ENCODE peak calls at places on chromosomes 2 and 18, in nine cellular contexts. One of them, this sample, is unnamed.

GRCh38 chr2:42929985-42930581 is 137.7 kb upstream of the HAAO start:
- DNase-seq in Panc1: no peak
- DNase-seq in thyroid gland: no peak
- DNase-seq in lower lobe of right lung: no peak
- DNase-seq in coronary artery: no peak
- DNase-seq in OCI-LY7: no peak
- DNase-seq in body of pancreas: peak
- DNase-seq in mesenchymal stem cell: peak
- DNase-seq in K562: no peak
- DNase-seq in this sample: no peak

GRCh38 chr2:16096962-16097361 is 156.6 kb downstream of the MYCN start:
- DNase-seq in body of pancreas: no peak
- DNase-seq in Panc1: no peak
- DNase-seq in lower lobe of right lung: no peak
- DNase-seq in K562: no peak
- DNase-seq in coronary artery: no peak
- DNase-seq in OCI-LY7: no peak
- DNase-seq in thyroid gland: no peak
- DNase-seq in mesenchymal stem cell: no peak
- DNase-seq in this sample: no peak

GRCh38 chr18:9943311-9943710 is 29.5 kb downstream of the VAPA start:
- DNase-seq in K562: no peak
- DNase-seq in lower lobe of right lung: no peak
- DNase-seq in Panc1: no peak
- DNase-seq in mesenchymal stem cell: no peak
- DNase-seq in thyroid gland: no peak
- DNase-seq in body of pancreas: no peak
- DNase-seq in coronary artery: no peak
- DNase-seq in OCI-LY7: no peak
- DNase-seq in this sample: no peak

GRCh38 chr2:222751238-222751637 is 79.8 kb downstream of the MOGAT1 start:
- DNase-seq in K562: no peak
- DNase-seq in OCI-LY7: peak
- DNase-seq in lower lobe of right lung: no peak
- DNase-seq in coronary artery: no peak
- DNase-seq in thyroid gland: no peak
- DNase-seq in mesenchymal stem cell: no peak
- DNase-seq in body of pancreas: no peak
- DNase-seq in Panc1: no peak
- DNase-seq in this sample: peak

GRCh38 chr2:226352941-226353558 is 446.6 kb downstream of the IRS1 start:
- DNase-seq in OCI-LY7: no peak
- DNase-seq in Panc1: no peak
- DNase-seq in K562: no peak
- DNase-seq in lower lobe of right lung: no peak
- DNase-seq in thyroid gland: no peak
- DNase-seq in mesenchymal stem cell: no peak
- DNase-seq in coronary artery: no peak
- DNase-seq in body of pancreas: no peak
- DNase-seq in this sample: no peak

GRCh38 chr2:131094655-131095281 is 1.5 kb upstream of the FAM168B start:
- DNase-seq in Panc1: no peak
- DNase-seq in K562: no peak
- DNase-seq in thyroid gland: no peak
- DNase-seq in coronary artery: no peak
- DNase-seq in lower lobe of right lung: no peak
- DNase-seq in mesenchymal stem cell: no peak
- DNase-seq in OCI-LY7: no peak
- DNase-seq in body of pancreas: no peak
- DNase-seq in this sample: no peak

GRCh38 chr2:113966832-113967231 is 76.9 kb downstream of the ACTR3 start:
- DNase-seq in Panc1: no peak
- DNase-seq in OCI-LY7: peak
- DNase-seq in lower lobe of right lung: no peak
- DNase-seq in thyroid gland: no peak
- DNase-seq in coronary artery: no peak
- DNase-seq in body of pancreas: no peak
- DNase-seq in K562: no peak
- DNase-seq in mesenchymal stem cell: peak
- DNase-seq in this sample: no peak

GRCh38 chr2:136025057-136025973 is 39.9 kb upstream of the DARS1 start:
- DNase-seq in OCI-LY7: peak
- DNase-seq in Panc1: no peak
- DNase-seq in thyroid gland: peak
- DNase-seq in lower lobe of right lung: peak
- DNase-seq in mesenchymal stem cell: peak
- DNase-seq in coronary artery: no peak
- DNase-seq in K562: peak
- DNase-seq in body of pancreas: peak
- DNase-seq in this sample: peak

GRCh38 chr2:105118960-105119359 is 81.1 kb downstream of the MRPS9 start:
- DNase-seq in mesenchymal stem cell: peak
- DNase-seq in K562: peak
- DNase-seq in thyroid gland: peak
- DNase-seq in body of pancreas: no peak
- DNase-seq in coronary artery: no peak
- DNase-seq in OCI-LY7: no peak
- DNase-seq in Panc1: no peak
- DNase-seq in lower lobe of right lung: no peak
- DNase-seq in this sample: no peak

GRCh38 chr2:8893978-8894820 is 56.8 kb upstream of the KIDINS220 start:
- DNase-seq in mesenchymal stem cell: peak
- DNase-seq in K562: peak
- DNase-seq in body of pancreas: no peak
- DNase-seq in coronary artery: no peak
- DNase-seq in lower lobe of right lung: no peak
- DNase-seq in OCI-LY7: no peak
- DNase-seq in Panc1: no peak
- DNase-seq in thyroid gland: no peak
- DNase-seq in this sample: no peak

GRCh38 chr2:28252308-28252707 is 140.3 kb upstream of the FOSL2 start:
- DNase-seq in lower lobe of right lung: no peak
- DNase-seq in OCI-LY7: no peak
- DNase-seq in Panc1: no peak
- DNase-seq in mesenchymal stem cell: no peak
- DNase-seq in coronary artery: no peak
- DNase-seq in K562: no peak
- DNase-seq in thyroid gland: no peak
- DNase-seq in body of pancreas: no peak
- DNase-seq in this sample: no peak

GRCh38 chr2:214492608-214493007 is 81.8 kb downstream of the VWC2L start:
- DNase-seq in thyroid gland: no peak
- DNase-seq in body of pancreas: no peak
- DNase-seq in Panc1: no peak
- DNase-seq in OCI-LY7: no peak
- DNase-seq in mesenchymal stem cell: no peak
- DNase-seq in K562: no peak
- DNase-seq in lower lobe of right lung: no peak
- DNase-seq in coronary artery: no peak
- DNase-seq in this sample: no peak

GRCh38 chr2:53210538-53210937 is 557.1 kb upstream of the CHAC2 start:
- DNase-seq in coronary artery: no peak
- DNase-seq in K562: no peak
- DNase-seq in mesenchymal stem cell: no peak
- DNase-seq in thyroid gland: no peak
- DNase-seq in lower lobe of right lung: no peak
- DNase-seq in OCI-LY7: peak
- DNase-seq in body of pancreas: no peak
- DNase-seq in Panc1: no peak
- DNase-seq in this sample: no peak

GRCh38 chr2:98899041-98899702 is 36.9 kb downstream of the CRACDL start:
- DNase-seq in mesenchymal stem cell: no peak
- DNase-seq in OCI-LY7: no peak
- DNase-seq in thyroid gland: peak
- DNase-seq in Panc1: no peak
- DNase-seq in lower lobe of right lung: peak
- DNase-seq in body of pancreas: no peak
- DNase-seq in K562: no peak
- DNase-seq in coronary artery: no peak
- DNase-seq in this sample: peak

GRCh38 chr18:14925281-14925709 is 177.3 kb downstream of the ANKRD30B start:
- DNase-seq in Panc1: no peak
- DNase-seq in mesenchymal stem cell: no peak
- DNase-seq in lower lobe of right lung: no peak
- DNase-seq in thyroid gland: no peak
- DNase-seq in OCI-LY7: no peak
- DNase-seq in coronary artery: peak
- DNase-seq in body of pancreas: no peak
- DNase-seq in K562: no peak
- DNase-seq in this sample: no peak

GRCh38 chr2:236665130-236665529 is 95.5 kb downstream of the ACKR3 start:
- DNase-seq in mesenchymal stem cell: no peak
- DNase-seq in Panc1: no peak
- DNase-seq in K562: no peak
- DNase-seq in coronary artery: peak
- DNase-seq in thyroid gland: no peak
- DNase-seq in lower lobe of right lung: no peak
- DNase-seq in OCI-LY7: no peak
- DNase-seq in body of pancreas: no peak
- DNase-seq in this sample: peak
- H3K27ac ChIP-seq in mesenchymal stem cell: no peak
- H3K27ac ChIP-seq in Panc1: no peak
- H3K27ac ChIP-seq in K562: no peak
- H3K27ac ChIP-seq in coronary artery: no peak
- H3K27ac ChIP-seq in thyroid gland: no peak
- H3K27ac ChIP-seq in lower lobe of right lung: no peak
- H3K27ac ChIP-seq in OCI-LY7: no peak
- H3K27ac ChIP-seq in body of pancreas: no peak
- H3K27ac ChIP-seq in this sample: no peak

GRCh38 chr2:44722002-44722625 is 219.4 kb upstream of the SIX3 start:
- DNase-seq in coronary artery: no peak
- DNase-seq in K562: no peak
- DNase-seq in thyroid gland: no peak
- DNase-seq in lower lobe of right lung: no peak
- DNase-seq in OCI-LY7: peak
- DNase-seq in Panc1: no peak
- DNase-seq in mesenchymal stem cell: no peak
- DNase-seq in body of pancreas: no peak
- DNase-seq in this sample: no peak
- H3K27ac ChIP-seq in coronary artery: no peak
- H3K27ac ChIP-seq in K562: no peak
- H3K27ac ChIP-seq in thyroid gland: no peak
- H3K27ac ChIP-seq in lower lobe of right lung: no peak
- H3K27ac ChIP-seq in OCI-LY7: no peak
- H3K27ac ChIP-seq in Panc1: no peak
- H3K27ac ChIP-seq in mesenchymal stem cell: no peak
- H3K27ac ChIP-seq in body of pancreas: no peak
- H3K27ac ChIP-seq in this sample: no peak

GRCh38 chr2:170873035-170873692 is 55.9 kb upstream of the GORASP2 start:
- DNase-seq in mesenchymal stem cell: peak
- DNase-seq in Panc1: peak
- DNase-seq in coronary artery: no peak
- DNase-seq in K562: peak
- DNase-seq in lower lobe of right lung: peak
- DNase-seq in OCI-LY7: peak
- DNase-seq in thyroid gland: peak
- DNase-seq in body of pancreas: peak
- DNase-seq in this sample: peak
- H3K27ac ChIP-seq in mesenchymal stem cell: no peak
- H3K27ac ChIP-seq in Panc1: peak
- H3K27ac ChIP-seq in coronary artery: no peak
- H3K27ac ChIP-seq in K562: peak
- H3K27ac ChIP-seq in lower lobe of right lung: no peak
- H3K27ac ChIP-seq in OCI-LY7: no peak
- H3K27ac ChIP-seq in thyroid gland: no peak
- H3K27ac ChIP-seq in body of pancreas: no peak
- H3K27ac ChIP-seq in this sample: no peak

GRCh38 chr2:12555012-12555645 is 161.6 kb upstream of the TRIB2 start:
- DNase-seq in thyroid gland: no peak
- DNase-seq in body of pancreas: no peak
- DNase-seq in K562: peak
- DNase-seq in mesenchymal stem cell: peak
- DNase-seq in coronary artery: no peak
- DNase-seq in OCI-LY7: no peak
- DNase-seq in lower lobe of right lung: no peak
- DNase-seq in Panc1: no peak
- DNase-seq in this sample: no peak
- H3K27ac ChIP-seq in thyroid gland: no peak
- H3K27ac ChIP-seq in body of pancreas: no peak
- H3K27ac ChIP-seq in K562: no peak
- H3K27ac ChIP-seq in mesenchymal stem cell: peak
- H3K27ac ChIP-seq in coronary artery: peak
- H3K27ac ChIP-seq in OCI-LY7: no peak
- H3K27ac ChIP-seq in lower lobe of right lung: no peak
- H3K27ac ChIP-seq in Panc1: no peak
- H3K27ac ChIP-seq in this sample: peak

GRCh38 chr2:96534131-96534530 is 2.4 kb upstream of the ARID5A start:
- DNase-seq in OCI-LY7: no peak
- DNase-seq in K562: no peak
- DNase-seq in mesenchymal stem cell: no peak
- DNase-seq in lower lobe of right lung: no peak
- DNase-seq in coronary artery: no peak
- DNase-seq in Panc1: no peak
- DNase-seq in body of pancreas: no peak
- DNase-seq in thyroid gland: no peak
- DNase-seq in this sample: no peak

GRCh38 chr2:96536445-96537065 is at the start of gene ARID5A:
- DNase-seq in K562: peak
- DNase-seq in body of pancreas: peak
- DNase-seq in mesenchymal stem cell: peak
- DNase-seq in OCI-LY7: peak
- DNase-seq in thyroid gland: peak
- DNase-seq in lower lobe of right lung: peak
- DNase-seq in Panc1: no peak
- DNase-seq in coronary artery: peak
- DNase-seq in this sample: peak

GRCh38 chr2:96535331-96535730 is 1.2 kb upstream of the ARID5A start:
- DNase-seq in body of pancreas: no peak
- DNase-seq in Panc1: no peak
- DNase-seq in thyroid gland: no peak
- DNase-seq in coronary artery: no peak
- DNase-seq in lower lobe of right lung: no peak
- DNase-seq in mesenchymal stem cell: no peak
- DNase-seq in K562: no peak
- DNase-seq in OCI-LY7: no peak
- DNase-seq in this sample: no peak

GRCh38 chr2:96533292-96534073 is 3.1 kb upstream of the ARID5A start:
- DNase-seq in K562: no peak
- DNase-seq in Panc1: no peak
- DNase-seq in lower lobe of right lung: peak
- DNase-seq in body of pancreas: peak
- DNase-seq in thyroid gland: peak
- DNase-seq in OCI-LY7: no peak
- DNase-seq in mesenchymal stem cell: peak
- DNase-seq in coronary artery: peak
- DNase-seq in this sample: peak

DNA sequence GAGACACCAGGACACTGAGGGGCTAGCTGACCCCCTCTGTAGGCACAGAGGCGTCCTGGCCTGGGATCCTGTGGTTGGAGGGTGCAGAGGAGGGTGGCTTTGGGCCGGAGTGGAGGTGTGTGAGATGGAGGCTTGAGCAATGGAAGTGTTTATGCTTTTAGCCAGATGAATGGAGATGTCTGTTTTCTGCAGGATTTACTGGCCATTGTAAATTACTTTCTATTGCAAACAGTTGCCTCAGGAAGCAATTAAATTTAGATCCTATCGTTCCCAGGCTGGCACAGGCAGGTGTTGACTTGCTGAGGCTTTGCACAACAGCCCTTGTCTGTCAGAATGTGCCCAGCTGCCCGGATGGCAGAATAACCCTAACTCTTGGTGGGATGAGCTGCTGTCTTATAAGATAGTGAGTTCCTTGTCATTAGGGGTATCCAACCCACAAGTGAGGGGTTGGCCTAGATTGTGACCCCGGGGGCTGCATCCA is 1.8 kb upstream of the ARID5A start:
- DNase-seq in mesenchymal stem cell: no peak
- DNase-seq in thyroid gland: no peak
- DNase-seq in K562: no peak
- DNase-seq in OCI-LY7: no peak
- DNase-seq in coronary artery: no peak
- DNase-seq in lower lobe of right lung: no peak
- DNase-seq in body of pancreas: no peak
- DNase-seq in Panc1: no peak
- DNase-seq in this sample: no peak
- H3K27ac ChIP-seq in mesenchymal stem cell: no peak
- H3K27ac ChIP-seq in thyroid gland: peak
- H3K27ac ChIP-seq in K562: no peak
- H3K27ac ChIP-seq in OCI-LY7: no peak
- H3K27ac ChIP-seq in coronary artery: peak
- H3K27ac ChIP-seq in lower lobe of right lung: no peak
- H3K27ac ChIP-seq in body of pancreas: no peak
- H3K27ac ChIP-seq in Panc1: peak
- H3K27ac ChIP-seq in this sample: peak

This sample was measured in right atrium auricular region.